ENCODE peak calls at places on chromosomes 1 and 21, in ten cellular contexts. One of them, this sample, is unnamed.

GRCh38 chr1:194071200-194071599 is 884.8 kb upstream of the B3GALT2 start:
- DNase-seq in heart right ventricle: no peak
- DNase-seq in adrenal gland: no peak
- DNase-seq in HepG2: no peak
- DNase-seq in aorta: no peak
- DNase-seq in body of pancreas: no peak
- DNase-seq in fibroblast of lung: no peak
- DNase-seq in vagina: no peak
- DNase-seq in PC-3: no peak
- DNase-seq in K562: no peak
- DNase-seq in this sample: no peak

GRCh38 chr1:28370220-28371010 is 875 bp downstream of the PHACTR4 start:
- DNase-seq in K562: peak; percentile 42
- DNase-seq in heart right ventricle: peak; percentile 12
- DNase-seq in HepG2: no peak
- DNase-seq in PC-3: peak; percentile 55
- DNase-seq in adrenal gland: peak; percentile 39
- DNase-seq in aorta: no peak
- DNase-seq in vagina: no peak
- DNase-seq in fibroblast of lung: peak; percentile 41
- DNase-seq in body of pancreas: no peak
- DNase-seq in this sample: no peak

GRCh38 chr1:44423706-44424546 is 18.9 kb downstream of the RNF220 start:
- DNase-seq in fibroblast of lung: peak; percentile 51
- DNase-seq in K562: no peak
- DNase-seq in body of pancreas: peak; percentile 85
- DNase-seq in vagina: no peak
- DNase-seq in heart right ventricle: peak; percentile 27
- DNase-seq in HepG2: no peak
- DNase-seq in adrenal gland: peak; percentile 53
- DNase-seq in aorta: peak; percentile 72
- DNase-seq in PC-3: peak; percentile 88
- DNase-seq in this sample: peak; percentile 84

GRCh38 chr1:65421341-65422174 is 1.1 kb downstream of the LEPR start:
- DNase-seq in PC-3: no peak
- DNase-seq in K562: no peak
- DNase-seq in aorta: no peak
- DNase-seq in adrenal gland: no peak
- DNase-seq in fibroblast of lung: no peak
- DNase-seq in heart right ventricle: no peak
- DNase-seq in vagina: no peak
- DNase-seq in HepG2: no peak
- DNase-seq in body of pancreas: no peak
- DNase-seq in this sample: no peak

GRCh38 chr1:21149862-21150432 is 26.8 kb downstream of the EIF4G3 start:
- DNase-seq in HepG2: no peak
- DNase-seq in aorta: no peak
- DNase-seq in adrenal gland: no peak
- DNase-seq in body of pancreas: no peak
- DNase-seq in K562: no peak
- DNase-seq in vagina: no peak
- DNase-seq in heart right ventricle: peak; percentile 17
- DNase-seq in fibroblast of lung: peak; percentile 92
- DNase-seq in PC-3: peak; percentile 89
- DNase-seq in this sample: no peak

GRCh38 chr1:230868736-230869385 is 540 bp upstream of the C1orf198 start:
- DNase-seq in HepG2: peak; percentile 41
- DNase-seq in K562: peak; percentile 19
- DNase-seq in adrenal gland: peak; percentile 75
- DNase-seq in fibroblast of lung: peak; percentile 24
- DNase-seq in PC-3: peak; percentile 65
- DNase-seq in heart right ventricle: no peak
- DNase-seq in aorta: peak; percentile 81
- DNase-seq in body of pancreas: peak; percentile 79
- DNase-seq in vagina: no peak
- DNase-seq in this sample: peak; percentile 70

GRCh38 chr1:79877086-79877485 is 870.6 kb upstream of the ADGRL4 start:
- DNase-seq in body of pancreas: no peak
- DNase-seq in heart right ventricle: no peak
- DNase-seq in aorta: no peak
- DNase-seq in HepG2: no peak
- DNase-seq in K562: no peak
- DNase-seq in adrenal gland: no peak
- DNase-seq in vagina: no peak
- DNase-seq in fibroblast of lung: no peak
- DNase-seq in PC-3: no peak
- DNase-seq in this sample: no peak

GRCh38 chr21:34022557-34023335 is 50.6 kb upstream of the MRPS6 start:
- DNase-seq in K562: no peak
- DNase-seq in aorta: peak; percentile 57
- DNase-seq in vagina: no peak
- DNase-seq in body of pancreas: no peak
- DNase-seq in HepG2: no peak
- DNase-seq in heart right ventricle: no peak
- DNase-seq in fibroblast of lung: no peak
- DNase-seq in adrenal gland: peak; percentile 31
- DNase-seq in PC-3: peak; percentile 25
- DNase-seq in this sample: no peak

GRCh38 chr21:37370152-37371040 is 3.8 kb downstream of the DYRK1A start:
- DNase-seq in body of pancreas: no peak
- DNase-seq in PC-3: peak; percentile 80
- DNase-seq in heart right ventricle: no peak
- DNase-seq in vagina: no peak
- DNase-seq in fibroblast of lung: peak; percentile 79
- DNase-seq in aorta: no peak
- DNase-seq in adrenal gland: no peak
- DNase-seq in HepG2: no peak
- DNase-seq in K562: peak; percentile 27
- DNase-seq in this sample: no peak

GRCh38 chr1:87045757-87046422 is 131.5 kb downstream of the HS2ST1 start:
- DNase-seq in PC-3: no peak
- DNase-seq in K562: no peak
- DNase-seq in adrenal gland: no peak
- DNase-seq in HepG2: no peak
- DNase-seq in aorta: no peak
- DNase-seq in vagina: no peak
- DNase-seq in fibroblast of lung: no peak
- DNase-seq in heart right ventricle: no peak
- DNase-seq in body of pancreas: no peak
- DNase-seq in this sample: no peak

GRCh38 chr1:44545961-44546360 is 128.3 kb downstream of the TMEM53 start:
- DNase-seq in aorta: no peak
- DNase-seq in HepG2: no peak
- DNase-seq in body of pancreas: no peak
- DNase-seq in vagina: no peak
- DNase-seq in fibroblast of lung: no peak
- DNase-seq in K562: no peak
- DNase-seq in PC-3: peak; percentile 54
- DNase-seq in heart right ventricle: no peak
- DNase-seq in adrenal gland: no peak
- DNase-seq in this sample: no peak

GRCh38 chr1:11629626-11630025 is 24.6 kb downstream of the FBXO2 start:
- DNase-seq in vagina: no peak
- DNase-seq in aorta: no peak
- DNase-seq in body of pancreas: no peak
- DNase-seq in HepG2: no peak
- DNase-seq in adrenal gland: no peak
- DNase-seq in fibroblast of lung: no peak
- DNase-seq in K562: no peak
- DNase-seq in heart right ventricle: no peak
- DNase-seq in PC-3: no peak
- DNase-seq in this sample: no peak

DNA sequence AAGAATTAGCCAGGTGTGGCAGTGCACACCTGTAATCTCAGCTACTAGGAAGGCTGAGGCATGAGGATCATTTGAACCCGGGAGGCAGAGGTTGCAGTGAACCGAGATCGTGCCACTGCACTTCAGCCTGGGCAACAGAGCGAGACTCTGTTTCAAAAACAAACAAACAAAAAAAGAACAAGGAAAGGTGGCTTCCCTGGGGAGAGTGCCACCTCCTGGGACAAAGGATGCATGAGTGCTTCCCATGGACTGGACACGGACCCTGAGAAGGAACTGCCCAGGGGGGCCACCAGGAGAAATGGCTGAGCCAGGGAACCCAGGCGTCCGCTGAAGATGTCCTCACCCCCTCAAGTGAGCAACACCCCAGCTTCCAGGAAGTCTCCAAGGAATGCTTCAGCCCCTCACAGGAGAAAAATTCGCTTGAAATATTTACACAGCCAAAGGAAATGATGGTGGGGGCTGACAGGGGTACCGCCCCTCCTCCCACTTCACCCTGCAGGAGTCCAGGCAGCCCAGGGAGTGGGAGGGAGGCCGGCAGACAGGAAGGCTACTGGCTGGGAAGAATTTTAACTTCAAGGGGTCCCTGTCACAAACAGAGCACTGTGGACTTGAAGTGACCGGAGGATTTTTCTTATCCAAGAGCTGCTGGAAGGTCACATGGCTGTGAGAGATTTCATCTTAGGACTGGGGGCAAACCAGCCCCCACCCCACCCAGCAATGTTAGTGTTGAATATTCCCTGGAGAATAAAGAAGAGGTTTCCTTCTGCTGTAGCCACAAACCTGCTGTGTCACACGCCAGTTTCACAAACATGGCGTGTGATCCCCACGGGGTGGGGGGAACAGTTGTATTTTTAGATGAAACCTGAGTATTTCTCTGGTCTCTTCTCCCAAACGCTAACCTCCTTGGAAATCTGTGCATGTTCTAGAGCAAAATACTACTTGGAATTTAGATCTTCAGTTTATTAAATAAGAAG is 90.8 kb upstream of the SLC25A33 start:
- DNase-seq in vagina: no peak
- DNase-seq in aorta: no peak
- DNase-seq in HepG2: no peak
- DNase-seq in fibroblast of lung: no peak
- DNase-seq in adrenal gland: no peak
- DNase-seq in heart right ventricle: no peak
- DNase-seq in body of pancreas: no peak
- DNase-seq in K562: no peak
- DNase-seq in PC-3: no peak
- DNase-seq in this sample: no peak
- H3K4me3 ChIP-seq in vagina: no peak overlapping the region
- H3K4me3 ChIP-seq in aorta: no peak overlapping the region
- H3K4me3 ChIP-seq in HepG2: peak overlapping the region; percentile 40
- H3K4me3 ChIP-seq in fibroblast of lung: no peak overlapping the region
- H3K4me3 ChIP-seq in adrenal gland: no peak overlapping the region
- H3K4me3 ChIP-seq in heart right ventricle: no peak overlapping the region
- H3K4me3 ChIP-seq in body of pancreas: no peak overlapping the region
- H3K4me3 ChIP-seq in K562: no peak overlapping the region
- H3K4me3 ChIP-seq in PC-3: no peak overlapping the region
- H3K4me3 ChIP-seq in this sample: no peak overlapping the region

GRCh38 chr1:198701766-198702539 is 63.1 kb downstream of the PTPRC start:
- DNase-seq in vagina: no peak
- DNase-seq in HepG2: no peak
- DNase-seq in heart right ventricle: no peak
- DNase-seq in aorta: no peak
- DNase-seq in adrenal gland: no peak
- DNase-seq in fibroblast of lung: no peak
- DNase-seq in body of pancreas: no peak
- DNase-seq in PC-3: no peak
- DNase-seq in K562: no peak
- DNase-seq in this sample: no peak

GRCh38 chr1:198699167-198700015 is 60.6 kb downstream of the PTPRC start:
- DNase-seq in body of pancreas: peak; percentile 69
- DNase-seq in heart right ventricle: peak; percentile 34
- DNase-seq in vagina: no peak
- DNase-seq in HepG2: peak; percentile 30
- DNase-seq in aorta: peak; percentile 53
- DNase-seq in K562: peak; percentile 18
- DNase-seq in PC-3: peak; percentile 73
- DNase-seq in adrenal gland: peak; percentile 53
- DNase-seq in fibroblast of lung: peak; percentile 28
- DNase-seq in this sample: peak; percentile 69

GRCh38 chr1:198700016-198700392 is 61.2 kb downstream of the PTPRC start:
- DNase-seq in aorta: no peak
- DNase-seq in HepG2: no peak
- DNase-seq in PC-3: no peak
- DNase-seq in adrenal gland: no peak
- DNase-seq in K562: no peak
- DNase-seq in heart right ventricle: no peak
- DNase-seq in body of pancreas: no peak
- DNase-seq in vagina: no peak
- DNase-seq in fibroblast of lung: no peak
- DNase-seq in this sample: no peak

GRCh38 chr1:198700396-198700795 is 61.6 kb downstream of the PTPRC start:
- DNase-seq in HepG2: no peak
- DNase-seq in body of pancreas: no peak
- DNase-seq in aorta: no peak
- DNase-seq in PC-3: no peak
- DNase-seq in K562: no peak
- DNase-seq in heart right ventricle: no peak
- DNase-seq in vagina: no peak
- DNase-seq in adrenal gland: no peak
- DNase-seq in fibroblast of lung: no peak
- DNase-seq in this sample: no peak

DNA sequence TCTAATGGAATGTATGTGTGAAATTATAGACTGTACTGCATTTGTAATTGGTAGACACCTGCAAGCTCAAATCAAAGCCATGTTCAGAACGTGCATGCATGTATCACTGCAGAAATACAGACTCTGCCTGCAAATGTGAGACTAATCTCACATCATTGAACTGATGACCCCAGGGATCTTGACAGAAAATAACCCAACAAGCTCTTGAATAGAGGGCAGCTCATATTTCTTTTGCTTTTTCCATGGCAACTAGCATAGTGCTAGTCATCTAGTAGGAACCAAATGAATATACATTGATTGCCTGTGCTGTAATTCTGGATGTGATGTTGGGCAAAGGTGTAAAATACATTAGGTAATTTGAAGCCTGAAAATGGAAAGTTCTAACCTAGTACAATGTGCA is 62.4 kb downstream of the PTPRC start:
- DNase-seq in heart right ventricle: no peak
- DNase-seq in adrenal gland: no peak
- DNase-seq in aorta: no peak
- DNase-seq in PC-3: no peak
- DNase-seq in fibroblast of lung: no peak
- DNase-seq in body of pancreas: no peak
- DNase-seq in HepG2: no peak
- DNase-seq in vagina: no peak
- DNase-seq in K562: no peak
- DNase-seq in this sample: no peak
- H3K4me1 ChIP-seq in heart right ventricle: peaks cover 5% of the 10 kb centered on the region
- H3K4me1 ChIP-seq in adrenal gland: no peaks in the 10 kb centered on the region
- H3K4me1 ChIP-seq in aorta: no peaks in the 10 kb centered on the region
- H3K4me1 ChIP-seq in PC-3: peaks cover 9% of the 10 kb centered on the region
- H3K4me1 ChIP-seq in fibroblast of lung: no peaks in the 10 kb centered on the region
- H3K4me1 ChIP-seq in body of pancreas: peaks cover 9% of the 10 kb centered on the region
- H3K4me1 ChIP-seq in HepG2: no peaks in the 10 kb centered on the region
- H3K4me1 ChIP-seq in vagina: no peaks in the 10 kb centered on the region
- H3K4me1 ChIP-seq in K562: no peaks in the 10 kb centered on the region
- H3K4me1 ChIP-seq in this sample: no peaks in the 10 kb centered on the region

GRCh38 chr1:208528577-208529240 is 284.5 kb upstream of the PLXNA2 start:
- DNase-seq in HepG2: no peak
- DNase-seq in body of pancreas: no peak
- DNase-seq in fibroblast of lung: no peak
- DNase-seq in aorta: no peak
- DNase-seq in PC-3: no peak
- DNase-seq in vagina: peak; percentile 55
- DNase-seq in heart right ventricle: no peak
- DNase-seq in K562: no peak
- DNase-seq in adrenal gland: no peak
- DNase-seq in this sample: no peak
- H3K4me3 ChIP-seq in HepG2: no peak overlapping the region
- H3K4me3 ChIP-seq in body of pancreas: no peak overlapping the region
- H3K4me3 ChIP-seq in fibroblast of lung: no peak overlapping the region
- H3K4me3 ChIP-seq in aorta: no peak overlapping the region
- H3K4me3 ChIP-seq in PC-3: no peak overlapping the region
- H3K4me3 ChIP-seq in vagina: no peak overlapping the region
- H3K4me3 ChIP-seq in heart right ventricle: no peak overlapping the region
- H3K4me3 ChIP-seq in K562: no peak overlapping the region
- H3K4me3 ChIP-seq in adrenal gland: no peak overlapping the region
- H3K4me3 ChIP-seq in this sample: no peak overlapping the region

GRCh38 chr1:197933647-197934046 is 16.5 kb downstream of the LHX9 start:
- DNase-seq in K562: no peak
- DNase-seq in HepG2: no peak
- DNase-seq in body of pancreas: no peak
- DNase-seq in aorta: no peak
- DNase-seq in adrenal gland: no peak
- DNase-seq in fibroblast of lung: no peak
- DNase-seq in PC-3: no peak
- DNase-seq in heart right ventricle: no peak
- DNase-seq in vagina: no peak
- DNase-seq in this sample: no peak
- H3K4me1 ChIP-seq in K562: no peaks in the 10 kb centered on the region
- H3K4me1 ChIP-seq in HepG2: no peaks in the 10 kb centered on the region
- H3K4me1 ChIP-seq in body of pancreas: no peaks in the 10 kb centered on the region
- H3K4me1 ChIP-seq in aorta: no peaks in the 10 kb centered on the region
- H3K4me1 ChIP-seq in adrenal gland: no peaks in the 10 kb centered on the region
- H3K4me1 ChIP-seq in fibroblast of lung: no peaks in the 10 kb centered on the region
- H3K4me1 ChIP-seq in PC-3: no peaks in the 10 kb centered on the region
- H3K4me1 ChIP-seq in heart right ventricle: peaks cover 4% of the 10 kb centered on the region
- H3K4me1 ChIP-seq in vagina: no peaks in the 10 kb centered on the region
- H3K4me1 ChIP-seq in this sample: no peaks in the 10 kb centered on the region